ENCODE peak calls at places on chromosomes 7 and 10, in seven cellular contexts. M is cardiac fibroblast; D is HFFc6; N is upper lobe of right lung; E is glutamatergic neuron; V is CD4-positive, alpha-beta T cell; Q is foreskin fibroblast. B is an unnamed sample.

GRCh38 chr10:4351723-4352565 is 474.1 kb upstream of the AKR1E2 start:
- DNase-seq in M (peak), D (peak), N (no peak), E (no peak), V (no peak), Q (peak), B (no peak)

GRCh38 chr7:22865607-22865970 is 42.9 kb upstream of the TOMM7 start:
- DNase-seq in M (no peak), D (peak), N (no peak), E (no peak), V (no peak), Q (no peak), B (no peak)

GRCh38 chr10:24723386-24723787 is 300 bp downstream of the ARHGAP21 start:
- DNase-seq in M (peak), D (peak), N (no peak), E (no peak), V (no peak), Q (no peak), B (no peak)

GRCh38 chr7:2374401-2374800 is 19.8 kb downstream of the EIF3B start:
- DNase-seq in M (no peak), D (no peak), N (no peak), E (no peak), V (no peak), Q (no peak), B (no peak)

GRCh38 chr7:140889150-140889549 is 35.6 kb downstream of the BRAF start:
- DNase-seq in M (no peak), D (no peak), N (no peak), E (no peak), V (no peak), Q (no peak), B (no peak)

GRCh38 chr7:94888542-94888941 is 18.9 kb upstream of the PPP1R9A start:
- DNase-seq in M (peak), D (no peak), N (no peak), E (no peak), V (no peak), Q (no peak), B (no peak)

GRCh38 chr10:128922172-128922571 is 544.9 kb upstream of the MGMT start:
- DNase-seq in M (peak), D (no peak), N (no peak), E (no peak), V (no peak), Q (no peak), B (no peak)

GRCh38 chr7:55250313-55250712 is 114.8 kb upstream of the LANCL2 start:
- DNase-seq in M (peak), D (no peak), N (no peak), E (peak), V (no peak), Q (no peak), B (no peak)

GRCh38 chr10:72337039-72337629 is 17.6 kb downstream of the DNAJB12 start:
- DNase-seq in M (peak), D (peak), N (peak), E (peak), V (peak), Q (peak), B (peak)

GRCh38 chr10:67618116-67618515 is 77.9 kb downstream of the CTNNA3 start:
- DNase-seq in M (no peak), D (peak), N (no peak), E (no peak), V (no peak), Q (no peak), B (no peak)

GRCh38 chr7:121373177-121373576 is 22.9 kb downstream of the FAM3C start:
- DNase-seq in M (no peak), D (no peak), N (no peak), E (no peak), V (no peak), Q (no peak), B (no peak)
- TF ChIP-seq CTCF in M (no peak), D (peak), N (no peak), E (peak), V (no peak), Q (no peak), B (no peak)

DNA sequence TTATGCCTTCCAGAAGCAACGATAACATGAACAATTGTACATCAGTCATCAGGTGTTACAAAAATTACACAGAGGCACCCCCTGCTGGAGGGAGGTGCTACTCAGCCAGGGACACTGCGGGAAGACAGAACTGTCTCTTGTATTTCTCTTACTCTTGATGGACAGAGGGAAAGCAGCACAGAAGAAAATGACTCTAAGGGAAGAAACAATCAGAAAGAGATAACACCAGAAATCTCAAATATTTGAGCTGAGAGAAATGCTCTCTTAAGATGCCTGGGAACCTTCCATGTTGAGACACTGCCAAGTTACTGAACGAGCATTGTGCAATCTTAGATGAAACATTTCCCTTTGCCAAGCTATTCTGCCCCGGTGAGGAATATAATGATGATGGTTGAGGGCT is 227.6 kb upstream of the NPSR1 start:
- DNase-seq in M (peak), D (peak), N (no peak), E (no peak), V (no peak), Q (peak), B (no peak)
- TF ChIP-seq CTCF in M (peak), D (peak), N (peak), E (peak), V (no peak), Q (peak), B (peak)

GRCh38 chr10:81414038-81414437 is 461.0 kb upstream of the NRG3 start:
- DNase-seq in M (no peak), D (no peak), N (no peak), E (peak), V (no peak), Q (no peak), B (no peak)
- TF ChIP-seq CTCF in M (no peak), D (no peak), N (no peak), E (peak), V (no peak), Q (no peak), B (peak)

DNA sequence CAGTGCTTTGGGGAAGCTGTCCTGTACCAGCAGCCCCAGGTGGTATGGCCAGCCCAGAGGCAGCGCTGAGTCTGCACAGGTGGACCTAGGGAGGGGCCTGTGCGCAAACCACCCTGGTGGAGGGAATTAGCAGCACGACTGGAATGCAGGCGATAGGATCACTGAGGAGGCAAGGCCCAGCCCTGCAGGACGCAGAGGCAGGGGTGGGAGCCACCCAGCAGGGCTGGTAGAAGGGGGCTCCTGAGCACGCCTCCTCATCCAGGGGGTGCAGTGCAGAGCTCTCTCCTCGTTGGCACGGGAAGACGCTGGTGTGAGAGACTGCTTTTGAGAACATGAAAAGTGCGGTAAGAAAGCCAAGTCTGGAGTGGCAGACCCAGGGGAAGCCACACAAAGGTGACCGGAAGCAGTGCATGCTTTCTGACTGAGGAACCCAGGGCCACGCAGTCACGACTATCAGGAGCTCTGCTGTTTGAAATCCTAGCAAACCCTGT is 6.0 kb downstream of the FXYD4 start:
- DNase-seq in M (no peak), D (no peak), N (peak), E (no peak), V (no peak), Q (no peak), B (no peak)
- TF ChIP-seq CTCF in M (no peak), D (peak), N (peak), E (no peak), V (no peak), Q (no peak), B (no peak)

GRCh38 chr7:139450851-139451250 is 32.6 kb downstream of the KLRG2 start:
- DNase-seq in M (no peak), D (no peak), N (no peak), E (no peak), V (no peak), Q (no peak), B (no peak)

GRCh38 chr7:139453673-139454321 is 29.7 kb downstream of the KLRG2 start:
- DNase-seq in M (no peak), D (no peak), N (no peak), E (peak), V (no peak), Q (no peak), B (no peak)

GRCh38 chr7:139455789-139456188 is 27.7 kb downstream of the KLRG2 start:
- DNase-seq in M (no peak), D (no peak), N (no peak), E (no peak), V (no peak), Q (no peak), B (no peak)

GRCh38 chr7:139451638-139452037 is 31.8 kb downstream of the KLRG2 start:
- DNase-seq in M (peak), D (no peak), N (no peak), E (no peak), V (no peak), Q (no peak), B (no peak)

DNA sequence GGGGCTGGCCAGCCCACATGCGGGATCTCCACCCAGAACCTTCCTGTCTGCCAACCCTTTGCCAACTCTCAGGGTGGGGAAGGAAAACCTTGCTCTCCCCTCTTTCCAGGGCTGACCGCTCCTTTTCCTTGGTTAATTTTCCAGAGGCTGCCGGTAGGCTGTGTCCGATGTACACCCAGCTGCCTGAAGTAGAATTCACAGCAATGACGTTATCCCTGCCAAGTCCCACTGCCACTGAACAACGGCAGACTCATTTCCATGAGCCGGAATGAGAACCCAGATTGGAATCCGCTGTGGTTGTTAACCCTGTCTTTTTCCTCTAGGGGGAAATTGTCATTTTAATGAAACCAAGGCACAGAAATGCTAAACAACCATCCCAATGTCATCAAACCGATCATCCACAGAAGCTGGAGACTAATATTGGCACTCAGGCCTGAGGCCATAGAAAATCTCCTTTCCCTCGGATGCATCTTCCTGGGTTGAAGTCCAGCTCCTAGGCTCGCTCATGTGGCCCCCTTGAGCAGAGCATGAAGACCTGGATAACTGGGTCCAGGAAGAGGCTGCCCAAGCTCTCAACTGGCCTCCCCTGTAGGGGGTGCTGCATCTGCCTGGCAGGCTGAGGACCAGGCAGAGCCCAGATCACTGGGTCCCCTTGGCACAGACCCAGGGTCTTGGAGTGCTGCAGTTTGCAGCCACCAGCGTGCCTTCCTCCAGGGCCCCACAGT is 30.4 kb downstream of the KLRG2 start:
- DNase-seq in M (peak), D (peak), N (no peak), E (no peak), V (no peak), Q (peak), B (no peak)
- TF ChIP-seq CTCF in M (peak), D (peak), N (no peak), E (no peak), V (no peak), Q (no peak), B (no peak)

DNA sequence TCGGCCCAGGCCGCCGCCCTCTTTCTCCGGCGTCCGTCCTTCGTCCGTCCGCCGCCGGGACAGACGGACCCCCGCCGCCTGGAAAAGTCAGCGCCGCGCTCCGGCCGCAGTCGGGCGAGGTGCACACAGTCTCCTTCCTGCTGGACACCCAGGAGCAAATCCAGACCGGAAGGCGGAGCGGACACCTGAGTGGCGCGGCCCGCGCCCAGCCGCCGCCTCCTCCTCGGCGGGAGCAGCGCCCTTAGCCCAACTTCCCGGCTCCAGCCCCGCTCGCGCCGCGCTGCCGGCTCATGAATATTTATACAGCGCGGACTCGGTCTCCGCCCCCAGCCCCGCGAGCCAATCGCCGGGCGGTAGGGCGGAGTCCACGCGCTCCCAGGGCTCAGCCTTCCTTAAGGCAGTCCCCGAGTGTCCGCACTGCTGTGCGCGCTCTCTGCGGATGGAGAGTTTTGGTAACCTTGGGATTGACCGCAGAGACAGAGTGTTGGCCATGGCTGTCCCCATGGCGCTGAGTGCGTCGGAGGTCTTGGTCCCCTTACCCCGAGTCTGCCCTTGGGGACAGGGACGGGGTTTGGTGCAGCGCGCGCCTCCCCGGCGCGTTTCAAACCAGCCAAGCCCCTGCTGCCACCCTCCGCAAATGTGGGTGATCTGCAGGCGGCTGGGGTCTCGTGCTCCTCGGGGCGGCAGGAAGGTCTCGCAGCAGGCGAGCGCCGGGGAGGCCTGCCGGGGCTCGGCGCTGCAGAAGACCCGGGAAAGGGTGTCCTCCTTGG is at the start of gene FZD8:
- DNase-seq in M (peak), D (peak), N (peak), E (peak), V (peak), Q (peak), B (peak)
- TF ChIP-seq CTCF in M (no peak), D (no peak), N (peak), E (no peak), V (no peak), Q (no peak), B (no peak)

DNA sequence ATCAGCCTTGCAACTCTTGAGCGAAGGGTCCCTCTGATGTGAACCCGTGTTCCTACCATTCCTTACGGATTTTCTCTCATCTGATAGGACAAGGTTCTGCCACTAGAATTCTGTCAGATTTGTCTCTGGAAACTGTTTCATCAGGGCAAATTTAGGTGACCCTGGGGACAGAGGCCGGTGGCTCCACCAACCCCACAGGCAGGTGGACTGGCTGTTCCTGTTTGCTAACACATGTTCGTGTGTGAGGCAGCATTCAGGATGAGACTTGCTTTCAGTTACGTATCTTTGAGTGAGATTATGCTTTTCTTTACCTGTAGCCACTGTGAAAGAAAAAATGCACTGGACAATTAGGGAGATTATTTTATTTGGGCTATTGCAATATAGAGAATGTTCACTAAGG is 449.9 kb downstream of the INHBA start:
- DNase-seq in M (no peak), D (no peak), N (no peak), E (no peak), V (no peak), Q (no peak), B (no peak)
- TF ChIP-seq CTCF in M (no peak), D (no peak), N (no peak), E (no peak), V (no peak), Q (no peak), B (no peak)

GRCh38 chr10:2978111-2978510 is 89.2 kb upstream of the PFKP start:
- DNase-seq in M (peak), D (peak), N (no peak), E (no peak), V (no peak), Q (peak), B (peak)
- TF ChIP-seq CTCF in M (peak), D (peak), N (peak), E (peak), V (peak), Q (peak), B (peak)